ENCODE peak calls at places on chromosomes 3 and 15, in eight cellular contexts. C, Z, A, O, Y, S, F and L are unnamed samples.

GRCh38 chr15:86327230-86327865 is 247.7 kb downstream of the AGBL1 start:
- DNase-seq in C (no peak), Z (no peak), A (no peak), O (no peak), Y (no peak), S (no peak), F (no peak), L (no peak)

GRCh38 chr3:138186803-138187295 is 252 bp upstream of the ARMC8 start:
- DNase-seq in C (peak; percentile 84), Z (peak; percentile 91), A (peak; percentile 81), O (peak; percentile 96), Y (peak; percentile 90), S (no peak), F (peak; percentile 87), L (peak; percentile 93)

GRCh38 chr15:42444415-42445063 is 46.4 kb downstream of the ZNF106 start:
- DNase-seq in C (no peak), Z (no peak), A (no peak), O (peak; percentile 9), Y (no peak), S (no peak), F (no peak), L (no peak)

GRCh38 chr3:85312326-85312725 is 353.5 kb downstream of the CADM2 start:
- DNase-seq in C (no peak), Z (no peak), A (no peak), O (no peak), Y (no peak), S (no peak), F (no peak), L (no peak)

GRCh38 chr3:37114251-37115145 is 59.9 kb downstream of the LRRFIP2 start:
- DNase-seq in C (no peak), Z (no peak), A (no peak), O (no peak), Y (no peak), S (no peak), F (no peak), L (no peak)

GRCh38 chr3:9978664-9979349 is 7.8 kb downstream of the EMC3 start:
- DNase-seq in C (no peak), Z (no peak), A (no peak), O (peak; percentile 71), Y (no peak), S (no peak), F (no peak), L (no peak)

GRCh38 chr3:52606373-52607085 is 70.1 kb downstream of the UQCC5 start:
- DNase-seq in C (peak; percentile 85), Z (no peak), A (peak; percentile 66), O (peak; percentile 5), Y (no peak), S (peak; percentile 89), F (no peak), L (peak; percentile 71)

GRCh38 chr3:158696618-158697017 is 24.2 kb upstream of the LXN start:
- DNase-seq in C (no peak), Z (no peak), A (peak; percentile 49), O (no peak), Y (no peak), S (no peak), F (no peak), L (no peak)

GRCh38 chr3:190222360-190222759 is 99.9 kb downstream of the CLDN1 start:
- DNase-seq in C (no peak), Z (no peak), A (no peak), O (no peak), Y (no peak), S (no peak), F (no peak), L (no peak)

GRCh38 chr15:69718916-69719315 is 266.3 kb downstream of the RPLP1 start:
- DNase-seq in C (peak; percentile 32), Z (peak; percentile 46), A (no peak), O (no peak), Y (no peak), S (no peak), F (peak; percentile 52), L (no peak)

GRCh38 chr3:38458796-38459498 is 5.3 kb downstream of the ACVR2B start:
- DNase-seq in C (peak; percentile 62), Z (peak; percentile 63), A (no peak), O (no peak), Y (peak; percentile 58), S (no peak), F (no peak), L (peak; percentile 84)

GRCh38 chr15:38660726-38661125 is 96.1 kb upstream of the RASGRP1 start:
- DNase-seq in C (no peak), Z (no peak), A (no peak), O (no peak), Y (no peak), S (no peak), F (no peak), L (no peak)

GRCh38 chr15:78906310-78906608 is 33.6 kb downstream of the MORF4L1 start:
- DNase-seq in C (no peak), Z (peak; percentile 66), A (peak; percentile 42), O (no peak), Y (peak; percentile 55), S (no peak), F (no peak), L (peak; percentile 69)

GRCh38 chr3:111070772-111071256 is 802 bp upstream of the NECTIN3 start:
- DNase-seq in C (peak; percentile 49), Z (no peak), A (no peak), O (peak; percentile 4), Y (no peak), S (no peak), F (no peak), L (no peak)

DNA sequence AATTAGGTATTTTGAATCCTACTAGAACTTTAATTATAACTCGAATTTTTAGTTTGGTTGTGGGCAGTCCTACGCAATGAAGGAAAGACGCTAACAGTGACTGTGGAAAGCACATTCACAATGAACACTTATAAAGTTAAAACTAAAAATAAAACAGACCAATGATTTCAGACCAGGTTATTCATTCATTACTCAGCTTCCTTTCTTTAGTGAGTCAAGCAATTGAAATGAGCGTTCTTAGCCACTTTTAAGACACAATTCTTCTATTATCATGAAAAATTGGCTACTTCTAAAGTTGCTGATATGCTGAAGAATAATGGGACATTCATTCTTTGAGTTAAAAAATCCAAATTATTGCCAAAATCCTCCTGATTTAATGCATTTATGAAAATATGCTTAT is 66.0 kb upstream of the CMSS1 start:
- DNase-seq in C (no peak), Z (no peak), A (no peak), O (no peak), Y (no peak), S (no peak), F (no peak), L (no peak)
- TF ChIP-seq POLR2A in C (no peak), Z (no peak), A (no peak), O (no peak), Y (no peak), S (no peak), F (no peak), L (no peak)

GRCh38 chr3:141401584-141402475 is 33.5 kb downstream of the ZBTB38 start:
- DNase-seq in C (no peak), Z (peak; percentile 61), A (peak; percentile 56), O (no peak), Y (peak; percentile 57), S (no peak), F (peak; percentile 17), L (peak; percentile 53)

GRCh38 chr3:141399200-141399599 is 30.9 kb downstream of the ZBTB38 start:
- DNase-seq in C (no peak), Z (no peak), A (no peak), O (no peak), Y (no peak), S (no peak), F (no peak), L (no peak)

GRCh38 chr3:141397996-141398395 is 29.7 kb downstream of the ZBTB38 start:
- DNase-seq in C (no peak), Z (no peak), A (no peak), O (no peak), Y (no peak), S (no peak), F (no peak), L (no peak)

GRCh38 chr3:141401095-141401494 is 32.8 kb downstream of the ZBTB38 start:
- DNase-seq in C (no peak), Z (no peak), A (no peak), O (no peak), Y (no peak), S (no peak), F (no peak), L (no peak)

GRCh38 chr3:141399979-141400971 is 32.0 kb downstream of the ZBTB38 start:
- DNase-seq in C (no peak), Z (no peak), A (peak; percentile 35), O (no peak), Y (no peak), S (no peak), F (no peak), L (no peak)
- H3K27ac ChIP-seq in C (peak overlapping the region; percentile 99), Z (peak overlapping the region; percentile 99), A (peak overlapping the region; percentile 100), O (no peak overlapping the region), Y (peak overlapping the region; percentile 100), S (no peak overlapping the region), F (peak overlapping the region; percentile 86), L (peak overlapping the region; percentile 99)

DNA sequence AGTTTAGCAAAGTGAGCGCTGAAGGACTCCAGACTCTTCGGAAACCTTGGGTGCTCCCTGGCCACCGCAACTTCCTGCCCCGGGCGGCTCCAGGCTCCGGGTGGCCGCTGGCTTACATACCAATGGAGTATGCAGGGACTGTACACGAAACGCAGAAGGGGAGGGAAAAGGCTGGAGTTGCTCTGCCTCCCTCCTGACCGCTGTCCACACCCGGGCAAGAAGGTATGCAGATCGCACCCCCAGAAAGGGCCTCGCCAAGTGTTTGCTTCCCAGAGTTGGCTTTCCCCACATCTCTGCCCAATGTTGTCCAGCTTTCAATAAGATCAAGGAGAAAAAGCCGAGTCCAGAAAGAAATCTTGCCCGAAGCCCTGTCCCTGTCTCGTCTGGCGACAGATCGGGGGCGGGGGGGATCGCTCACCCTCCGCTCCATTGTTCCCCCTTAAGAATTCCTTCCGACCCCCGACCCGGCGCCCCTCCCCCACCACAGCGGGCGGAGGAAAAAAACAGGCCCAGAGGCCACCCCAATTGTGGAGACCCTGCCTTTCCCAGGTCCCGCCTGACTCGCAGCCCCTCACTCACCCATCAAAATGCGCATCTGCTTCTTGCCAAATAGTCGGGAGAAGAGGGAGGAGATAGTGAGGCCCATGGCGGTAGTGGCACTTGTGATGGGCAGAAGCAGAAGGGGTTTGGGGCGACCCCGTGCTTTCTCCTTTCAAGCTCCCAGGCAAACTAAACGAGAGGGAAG is 477 bp downstream of the ARF4 start:
- DNase-seq in C (peak; percentile 84), Z (peak; percentile 84), A (peak; percentile 64), O (peak; percentile 35), Y (peak; percentile 62), S (peak; percentile 36), F (peak; percentile 52), L (peak; percentile 87)
- TF ChIP-seq POLR2A in C (no peak), Z (no peak), A (peak; percentile 11), O (no peak), Y (no peak), S (no peak), F (no peak), L (no peak)

GRCh38 chr3:170274641-170275040 is 52.4 kb downstream of the PRKCI start:
- DNase-seq in C (no peak), Z (no peak), A (no peak), O (no peak), Y (no peak), S (no peak), F (no peak), L (no peak)

GRCh38 chr3:170277833-170278586 is 55.8 kb downstream of the PRKCI start:
- DNase-seq in C (no peak), Z (no peak), A (no peak), O (no peak), Y (no peak), S (no peak), F (no peak), L (no peak)

GRCh38 chr3:170278632-170279031 is 56.4 kb downstream of the PRKCI start:
- DNase-seq in C (no peak), Z (no peak), A (no peak), O (no peak), Y (no peak), S (no peak), F (no peak), L (no peak)

GRCh38 chr3:170270282-170270891 is 48.2 kb downstream of the PRKCI start:
- DNase-seq in C (no peak), Z (no peak), A (no peak), O (no peak), Y (no peak), S (no peak), F (no peak), L (no peak)

GRCh38 chr3:170275832-170276231 is 53.6 kb downstream of the PRKCI start:
- DNase-seq in C (no peak), Z (no peak), A (no peak), O (no peak), Y (no peak), S (no peak), F (no peak), L (no peak)
- H3K27ac ChIP-seq in C (no peak overlapping the region), Z (no peak overlapping the region), A (no peak overlapping the region), O (no peak overlapping the region), Y (no peak overlapping the region), S (no peak overlapping the region), F (no peak overlapping the region), L (no peak overlapping the region)